ENCODE peak calls at places on chromosome 1, in six cellular contexts. One of them, this sample, is unnamed.

GRCh38 chr1:225950905-225951351 is 9.9 kb upstream of the LEFTY2 start:
- DNase-seq in cardiac fibroblast: no peak
- DNase-seq in activated CD4-positive, alpha-beta T cell treated with anti-CD3 and anti-CD28 coated beads, Interleukin-2, amount 10 ng/mL, durations not matched to agents 7 days and 5 days: no peak
- DNase-seq in choroid plexus epithelial cell: no peak
- DNase-seq in hypothalamus: no peak
- DNase-seq in pulmonary artery endothelial cell: no peak
- DNase-seq in this sample: no peak

GRCh38 chr1:237146247-237146646 is 104.3 kb downstream of the RYR2 start:
- DNase-seq in choroid plexus epithelial cell: peak
- DNase-seq in hypothalamus: no peak
- DNase-seq in cardiac fibroblast: peak
- DNase-seq in pulmonary artery endothelial cell: no peak
- DNase-seq in activated CD4-positive, alpha-beta T cell treated with anti-CD3 and anti-CD28 coated beads, Interleukin-2, amount 10 ng/mL, durations not matched to agents 7 days and 5 days: no peak
- DNase-seq in this sample: peak

GRCh38 chr1:4931486-4931885 is 277.1 kb downstream of the AJAP1 start:
- DNase-seq in cardiac fibroblast: no peak
- DNase-seq in choroid plexus epithelial cell: no peak
- DNase-seq in pulmonary artery endothelial cell: no peak
- DNase-seq in hypothalamus: no peak
- DNase-seq in activated CD4-positive, alpha-beta T cell treated with anti-CD3 and anti-CD28 coated beads, Interleukin-2, amount 10 ng/mL, durations not matched to agents 7 days and 5 days: no peak
- DNase-seq in this sample: no peak

GRCh38 chr1:32426489-32427255 is 32.4 kb upstream of the BSDC1 start:
- DNase-seq in pulmonary artery endothelial cell: no peak
- DNase-seq in cardiac fibroblast: peak
- DNase-seq in hypothalamus: no peak
- DNase-seq in choroid plexus epithelial cell: no peak
- DNase-seq in activated CD4-positive, alpha-beta T cell treated with anti-CD3 and anti-CD28 coated beads, Interleukin-2, amount 10 ng/mL, durations not matched to agents 7 days and 5 days: no peak
- DNase-seq in this sample: no peak

GRCh38 chr1:154591206-154591605 is 16.8 kb downstream of the ADAR start:
- DNase-seq in pulmonary artery endothelial cell: no peak
- DNase-seq in hypothalamus: no peak
- DNase-seq in choroid plexus epithelial cell: no peak
- DNase-seq in activated CD4-positive, alpha-beta T cell treated with anti-CD3 and anti-CD28 coated beads, Interleukin-2, amount 10 ng/mL, durations not matched to agents 7 days and 5 days: no peak
- DNase-seq in cardiac fibroblast: no peak
- DNase-seq in this sample: no peak

GRCh38 chr1:20732071-20732587 is 374 bp downstream of the SH2D5 start:
- DNase-seq in activated CD4-positive, alpha-beta T cell treated with anti-CD3 and anti-CD28 coated beads, Interleukin-2, amount 10 ng/mL, durations not matched to agents 7 days and 5 days: peak
- DNase-seq in pulmonary artery endothelial cell: no peak
- DNase-seq in choroid plexus epithelial cell: peak
- DNase-seq in hypothalamus: peak
- DNase-seq in cardiac fibroblast: peak
- DNase-seq in this sample: peak

GRCh38 chr1:198845851-198846250 is 207.0 kb downstream of the PTPRC start:
- DNase-seq in activated CD4-positive, alpha-beta T cell treated with anti-CD3 and anti-CD28 coated beads, Interleukin-2, amount 10 ng/mL, durations not matched to agents 7 days and 5 days: no peak
- DNase-seq in choroid plexus epithelial cell: peak
- DNase-seq in cardiac fibroblast: no peak
- DNase-seq in pulmonary artery endothelial cell: no peak
- DNase-seq in hypothalamus: no peak
- DNase-seq in this sample: peak

GRCh38 chr1:157198619-157199420 is 60.6 kb upstream of the ETV3 start:
- DNase-seq in activated CD4-positive, alpha-beta T cell treated with anti-CD3 and anti-CD28 coated beads, Interleukin-2, amount 10 ng/mL, durations not matched to agents 7 days and 5 days: no peak
- DNase-seq in pulmonary artery endothelial cell: no peak
- DNase-seq in choroid plexus epithelial cell: no peak
- DNase-seq in hypothalamus: no peak
- DNase-seq in cardiac fibroblast: no peak
- DNase-seq in this sample: no peak

This sample was measured in IMR-90.